ENCODE peak calls at places on chromosome 16, in four cellular contexts. K, A, J and N are unnamed samples.

GRCh38 chr16:47507701-47508100 is 46.6 kb downstream of the PHKB start:
- DNase-seq in K (no peak), A (no peak), J (no peak), N (no peak)

GRCh38 chr16:53859995-53860540 is 156.1 kb downstream of the FTO start:
- DNase-seq in K (no peak), A (no peak), J (no peak), N (no peak)

GRCh38 chr16:51710930-51711563 is 560.0 kb upstream of the SALL1 start:
- DNase-seq in J (peak), K (no peak), A (no peak), N (no peak)

GRCh38 chr16:22323173-22323997 is 26.2 kb downstream of the POLR3E start:
- DNase-seq in K (no peak), A (no peak), J (no peak), N (no peak)

GRCh38 chr16:4123617-4124300 is 7.5 kb upstream of the ADCY9 start:
- DNase-seq in J (peak), K (peak), A (no peak), N (no peak)

GRCh38 chr16:82368041-82368440 is 198.0 kb upstream of the MPHOSPH6 start:
- DNase-seq in J (no peak), K (no peak), A (peak), N (no peak)

GRCh38 chr16:77191259-77191969 is 424 bp downstream of the MON1B start:
- DNase-seq in J (no peak), A (peak), K (no peak), N (peak)

GRCh38 chr16:89618114-89618999 is 4.9 kb downstream of the DPEP1 start:
- DNase-seq in A (no peak), J (no peak), K (no peak), N (no peak)

GRCh38 chr16:22386976-22387375 is 12.6 kb upstream of the CDR2 start:
- DNase-seq in J (peak), K (peak), A (peak), N (no peak)

GRCh38 chr16:47299587-47299986 is 155.8 kb upstream of the NETO2 start:
- DNase-seq in K (no peak), J (no peak), A (no peak), N (no peak)

GRCh38 chr16:13042291-13042690 is 140.9 kb downstream of the SHISA9 start:
- DNase-seq in A (no peak), K (no peak), J (no peak), N (no peak)

GRCh38 chr16:55408656-55409055 is 70.3 kb upstream of the MMP2 start:
- DNase-seq in K (no peak), J (no peak), A (no peak), N (no peak)

GRCh38 chr16:56269824-56270684 is 78.8 kb downstream of the GNAO1 start:
- DNase-seq in A (no peak), K (peak), J (peak), N (no peak)

GRCh38 chr16:82667437-82667836 is 40.7 kb downstream of the CDH13 start:
- DNase-seq in A (no peak), J (no peak), K (no peak), N (no peak)

GRCh38 chr16:85956426-85956825 is 57.5 kb downstream of the IRF8 start:
- DNase-seq in K (no peak), J (no peak), A (no peak), N (no peak)

GRCh38 chr16:82756283-82756599 is 129.5 kb downstream of the CDH13 start:
- DNase-seq in J (peak), A (no peak), K (peak), N (no peak)

GRCh38 chr16:56425439-56425832 is at the start of gene AMFR:
- DNase-seq in K (peak), A (peak), J (peak), N (peak)

GRCh38 chr16:86671486-86672214 is 93.3 kb downstream of the FOXL1 start:
- DNase-seq in K (no peak), J (peak), A (no peak), N (no peak)

GRCh38 chr16:73066927-73067670 is 19.2 kb upstream of the ZFHX3 start:
- DNase-seq in A (no peak), J (peak), K (no peak), N (no peak)

GRCh38 chr16:57341441-57342303 is 16.9 kb upstream of the CCL22 start:
- DNase-seq in J (peak), A (peak), K (peak), N (no peak)

GRCh38 chr16:69012906-69013305 is 92.5 kb upstream of the HAS3 start:
- DNase-seq in A (no peak), J (no peak), K (no peak), N (no peak)

GRCh38 chr16:82660078-82660645 is 33.4 kb downstream of the CDH13 start:
- DNase-seq in A (no peak), J (peak), K (no peak), N (no peak)

GRCh38 chr16:1583180-1583579 is 28.7 kb downstream of the IFT140 start:
- DNase-seq in J (no peak), A (no peak), K (no peak), N (no peak)

GRCh38 chr16:88309905-88310259 is 72.9 kb upstream of the ZNF469 start:
- DNase-seq in J (no peak), A (no peak), K (no peak), N (no peak)
- TF ChIP-seq CTCF in J (peak), A (peak), K (peak), N (no peak)

GRCh38 chr16:28555593-28555992 is 1.9 kb downstream of the SGF29 start:
- DNase-seq in J (no peak), A (no peak), K (no peak), N (peak)

GRCh38 chr16:28554634-28555423 is 1.1 kb downstream of the SGF29 start:
- DNase-seq in K (no peak), A (no peak), J (no peak), N (no peak)

GRCh38 chr16:28556914-28557320 is 3.2 kb downstream of the SGF29 start:
- DNase-seq in K (no peak), J (no peak), A (no peak), N (no peak)

GRCh38 chr16:28549301-28549899 is 4.3 kb upstream of the SGF29 start:
- DNase-seq in A (peak), J (peak), K (no peak), N (no peak)

DNA sequence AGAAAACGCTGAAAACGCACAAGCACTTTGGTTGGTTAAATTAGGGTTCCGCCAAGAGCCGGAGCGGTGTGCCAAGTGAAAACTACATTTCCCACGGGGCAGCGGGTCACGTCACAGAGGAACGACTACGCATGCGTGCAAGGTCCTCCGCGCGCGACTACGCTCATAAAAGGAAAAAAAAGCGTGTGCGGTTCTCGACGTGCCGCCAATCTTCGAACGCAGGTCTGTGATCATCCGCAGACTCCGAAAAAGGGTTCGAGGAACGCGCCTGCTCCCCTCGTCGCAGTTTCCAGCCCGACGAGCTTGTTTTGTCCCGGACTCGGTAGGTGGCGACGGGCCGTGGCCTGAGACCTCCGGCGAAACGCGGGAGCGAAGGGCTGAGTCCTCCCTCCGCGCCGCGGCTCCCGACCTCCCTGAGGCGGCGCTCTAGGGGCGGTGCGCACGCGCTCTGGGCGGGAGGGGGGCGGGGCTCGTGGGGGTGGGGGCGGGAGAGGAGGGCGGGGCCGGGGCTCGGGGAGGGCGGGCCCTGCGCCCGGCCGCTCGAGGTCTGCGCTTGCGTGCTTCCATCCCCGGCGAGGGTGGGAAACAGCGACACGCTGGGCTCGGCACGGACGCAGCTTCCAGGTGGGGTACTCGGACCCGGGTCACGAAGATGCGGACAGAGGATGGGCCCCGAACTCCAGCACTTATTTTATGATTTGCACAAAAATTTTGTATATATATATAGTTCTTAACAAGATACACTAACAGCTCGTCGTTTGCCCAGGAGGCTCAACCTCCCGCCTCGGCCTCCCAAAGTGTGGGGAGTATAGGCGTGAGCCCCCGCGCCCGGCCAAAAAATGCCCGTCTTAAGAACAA is at the start of gene SGF29:
- DNase-seq in J (peak), K (peak), A (peak), N (peak)
- TF ChIP-seq CTCF in J (peak), K (peak), A (peak), N (peak)

GRCh38 chr16:30670072-30670824 is 12.0 kb downstream of the FBRS start:
- DNase-seq in A (no peak), K (no peak), J (no peak), N (no peak)
- TF ChIP-seq CTCF in A (no peak), K (no peak), J (peak), N (no peak)

DNA sequence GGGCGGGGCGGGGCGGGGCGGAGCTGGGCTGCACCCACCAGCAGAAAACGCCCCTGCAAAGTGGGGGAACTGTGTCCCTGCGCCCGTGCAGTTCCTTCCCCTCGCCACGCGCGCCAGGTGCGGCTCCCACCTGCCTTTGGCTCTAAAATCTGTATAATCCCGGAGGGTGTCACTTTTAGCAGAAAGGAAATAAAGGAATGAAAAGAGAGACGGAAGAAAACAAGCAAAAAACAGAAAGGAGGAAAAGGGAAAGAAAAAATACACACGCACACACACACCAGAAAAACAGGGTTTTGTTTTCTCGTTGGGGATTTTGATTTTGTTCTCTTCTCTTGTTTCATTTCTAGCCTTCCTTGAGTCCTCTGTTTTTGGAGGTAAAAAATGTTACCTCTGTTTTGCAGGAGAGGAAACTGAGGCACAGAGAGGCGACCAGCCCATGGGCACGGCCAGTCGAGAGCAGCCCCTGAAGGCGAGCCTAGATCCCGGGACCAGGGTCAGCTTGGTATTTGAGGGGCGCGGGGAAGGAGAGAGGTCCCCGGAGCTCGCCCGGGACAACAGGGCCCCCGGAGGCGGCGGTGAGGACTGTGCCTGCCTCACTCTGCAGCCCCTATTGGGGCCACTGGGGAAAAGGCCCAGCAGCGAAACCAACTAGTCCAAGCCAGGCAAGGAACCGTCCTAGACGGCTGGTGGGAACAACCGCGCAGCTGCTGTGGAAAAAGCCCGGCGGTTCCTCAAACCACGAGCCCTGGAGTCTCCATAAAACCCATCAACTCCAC is 594 bp upstream of the CARHSP1 start:
- DNase-seq in J (no peak), A (no peak), K (no peak), N (peak)
- TF ChIP-seq CTCF in J (no peak), A (no peak), K (no peak), N (no peak)

GRCh38 chr16:280991-281659 is 734 bp downstream of the ARHGDIG start:
- DNase-seq in K (no peak), J (no peak), A (no peak), N (no peak)

GRCh38 chr16:281660-282249 is 1.2 kb upstream of the PDIA2 start:
- DNase-seq in A (no peak), J (no peak), K (no peak), N (no peak)

GRCh38 chr16:282491-282890 is 473 bp upstream of the PDIA2 start:
- DNase-seq in J (no peak), K (no peak), A (no peak), N (no peak)

GRCh38 chr16:284204-285120 is 1.5 kb downstream of the PDIA2 start:
- DNase-seq in A (no peak), K (no peak), J (no peak), N (no peak)

DNA sequence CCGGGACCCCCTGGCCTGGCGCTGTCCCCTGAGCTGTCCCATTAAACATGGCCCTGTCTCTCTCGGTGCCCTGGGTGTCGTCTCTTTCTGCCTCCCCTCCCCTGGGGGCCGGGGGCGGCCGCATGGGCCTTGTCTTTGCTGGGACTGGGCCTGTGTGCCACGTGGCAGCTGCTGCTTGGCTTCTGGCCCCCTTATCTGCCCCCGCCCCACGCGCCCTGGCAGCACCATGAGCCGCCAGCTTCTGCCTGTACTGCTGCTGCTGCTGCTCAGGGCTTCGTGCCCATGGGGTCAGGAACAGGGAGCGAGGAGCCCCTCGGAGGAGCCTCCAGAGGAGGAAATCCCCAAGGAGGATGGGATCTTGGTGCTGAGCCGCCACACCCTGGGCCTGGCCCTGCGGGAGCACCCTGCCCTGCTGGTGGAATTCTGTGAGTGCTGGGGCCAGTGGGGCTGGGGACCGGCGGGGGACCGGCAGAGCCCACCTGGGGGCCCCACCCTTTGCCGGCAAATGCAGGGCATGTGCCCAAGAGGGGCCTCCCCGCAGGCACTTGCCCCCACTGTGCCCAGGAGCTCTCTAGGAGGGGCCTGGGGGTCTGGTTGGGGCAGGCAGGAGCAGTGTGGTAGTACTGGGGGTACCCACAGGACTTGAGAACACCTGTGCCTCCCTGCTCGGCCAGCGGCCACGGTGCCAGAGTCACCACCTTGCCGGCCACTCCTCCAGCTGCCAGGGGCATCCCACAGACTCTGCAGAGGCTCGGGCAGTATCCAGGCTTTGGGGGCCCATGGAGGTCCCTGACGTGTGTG is at the start of gene PDIA2:
- DNase-seq in A (no peak), K (no peak), J (no peak), N (no peak)
- TF ChIP-seq CTCF in A (no peak), K (no peak), J (no peak), N (no peak)

DNA sequence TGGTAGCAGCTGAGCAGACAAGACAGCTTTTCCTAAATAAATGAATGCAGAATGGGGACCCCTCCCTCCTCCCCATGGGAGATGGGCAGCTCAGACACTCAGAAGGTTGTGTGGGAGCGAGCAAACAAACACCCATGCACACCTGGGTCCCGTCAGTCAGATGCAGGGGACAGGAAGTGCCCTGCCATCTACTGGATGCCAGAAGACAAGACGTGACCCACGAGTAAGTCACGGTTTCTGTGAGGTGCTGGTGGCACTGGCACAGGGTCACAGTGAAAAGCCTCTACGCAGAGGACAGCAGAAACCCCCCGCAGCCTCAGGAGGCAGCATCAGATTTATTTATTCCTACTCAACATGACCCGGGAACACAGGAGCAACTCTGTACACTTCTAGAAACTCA is 8.4 kb downstream of the HBQ1 start:
- DNase-seq in K (no peak), A (no peak), J (no peak), N (peak)
- TF ChIP-seq CTCF in K (no peak), A (no peak), J (peak), N (no peak)

DNA sequence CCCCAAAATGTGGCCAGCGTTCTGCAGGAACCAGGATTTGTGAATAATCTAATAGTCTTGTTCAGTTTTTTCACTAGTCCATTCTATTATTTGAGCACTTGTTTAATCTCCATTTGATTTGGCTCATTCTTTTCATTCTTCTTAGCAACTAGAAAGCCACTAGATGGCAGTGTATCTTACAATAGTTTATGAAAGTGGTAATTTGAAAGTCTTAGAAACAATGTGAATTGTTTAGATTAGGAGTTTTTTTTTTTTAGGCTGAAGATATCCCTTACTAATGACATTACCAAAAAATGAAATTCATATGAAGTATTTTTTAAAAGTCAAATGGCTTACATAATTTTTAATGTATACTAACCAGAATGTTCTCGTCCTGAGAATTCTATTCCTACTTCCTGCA is 6.7 kb downstream of the ERI2 start:
- DNase-seq in J (peak), A (no peak), K (no peak), N (no peak)
- TF ChIP-seq CTCF in J (peak), A (peak), K (peak), N (peak)

GRCh38 chr16:67372664-67373063 is 20.6 kb downstream of the TPPP3 start:
- DNase-seq in J (peak), K (no peak), A (peak), N (no peak)
- TF ChIP-seq CTCF in J (peak), K (peak), A (peak), N (no peak)

GRCh38 chr16:29316673-29317237 is 89.8 kb downstream of the NPIPB11 start:
- DNase-seq in J (no peak), K (no peak), A (no peak), N (no peak)

GRCh38 chr16:29315046-29315445 is 91.5 kb downstream of the NPIPB11 start:
- DNase-seq in J (no peak), A (no peak), K (no peak), N (no peak)

GRCh38 chr16:29314292-29314934 is 92.1 kb downstream of the NPIPB11 start:
- DNase-seq in J (no peak), A (no peak), K (no peak), N (no peak)

GRCh38 chr16:29317269-29317668 is 89.2 kb downstream of the NPIPB11 start:
- DNase-seq in K (no peak), A (no peak), J (no peak), N (no peak)

DNA sequence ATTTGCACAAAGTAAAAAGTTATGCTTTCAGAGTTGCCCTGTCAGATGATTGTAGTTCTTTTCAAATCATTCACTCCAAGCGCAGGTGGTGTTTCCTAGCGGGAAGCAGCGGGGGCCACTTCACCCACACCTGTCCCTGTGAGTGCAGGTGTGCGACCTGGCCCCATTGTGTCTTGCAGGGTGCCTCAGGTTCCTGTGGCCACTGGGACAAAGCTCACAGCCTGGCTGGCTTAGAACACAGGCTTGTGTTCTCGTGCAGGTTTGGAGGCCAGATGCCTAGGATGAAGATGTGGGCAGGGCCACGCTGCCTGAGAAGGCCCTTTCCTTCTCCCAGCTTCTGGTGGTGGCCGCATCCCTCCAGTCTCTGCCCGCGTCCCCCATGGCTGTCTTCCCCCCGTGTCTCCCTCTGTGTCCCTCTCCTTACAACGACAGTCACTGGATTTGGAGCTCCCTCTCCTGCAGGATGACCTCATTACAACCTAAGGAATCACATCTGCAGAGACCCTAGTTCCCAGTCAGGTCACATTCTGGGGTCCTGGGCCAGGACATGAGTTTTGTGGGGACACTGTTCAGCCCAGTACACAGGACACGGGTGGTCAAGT is 90.5 kb downstream of the NPIPB11 start:
- DNase-seq in A (no peak), J (no peak), K (no peak), N (no peak)
- TF ChIP-seq CTCF in A (no peak), J (peak), K (no peak), N (no peak)

DNA sequence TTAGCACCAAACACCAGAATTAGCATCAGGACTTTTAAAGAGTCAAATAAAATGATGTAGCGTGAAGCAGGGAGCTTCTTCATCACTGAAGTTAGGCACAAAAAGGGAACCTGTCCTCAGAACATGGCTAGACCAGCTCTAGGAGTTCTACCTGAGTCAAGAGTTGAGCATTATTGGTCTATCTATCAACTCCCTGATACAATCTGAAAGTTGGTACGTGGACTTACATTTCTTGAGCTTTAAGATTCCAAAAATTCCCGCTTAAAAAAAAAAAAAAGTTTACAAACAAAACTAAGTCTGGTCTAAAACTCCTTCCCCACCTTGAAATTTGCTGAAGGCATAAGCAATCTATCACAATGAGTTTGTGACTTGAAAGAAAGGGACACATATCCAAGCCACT is 12.3 kb downstream of the TLE7 start:
- DNase-seq in A (no peak), K (no peak), J (no peak), N (no peak)
- TF ChIP-seq CTCF in A (no peak), K (no peak), J (no peak), N (no peak)